ENCODE peak calls at places on chromosomes 16 and 17, in ten cellular contexts. One of them, this sample, is unnamed.

GRCh38 chr17:29133146-29133713 is 47.0 kb downstream of the MYO18A start:
- DNase-seq in SK-N-MC: no peak
- DNase-seq in stomach: no peak
- DNase-seq in GM12878: no peak
- DNase-seq in sigmoid colon: no peak
- DNase-seq in Panc1: no peak
- DNase-seq in vagina: no peak
- DNase-seq in SK-N-SH: no peak
- DNase-seq in transverse colon: no peak
- DNase-seq in HepG2: no peak
- DNase-seq in this sample: no peak

GRCh38 chr16:50802000-50802399 is 60.1 kb downstream of the CYLD start:
- DNase-seq in stomach: no peak
- DNase-seq in sigmoid colon: no peak
- DNase-seq in GM12878: no peak
- DNase-seq in transverse colon: no peak
- DNase-seq in HepG2: no peak
- DNase-seq in SK-N-SH: no peak
- DNase-seq in Panc1: no peak
- DNase-seq in vagina: no peak
- DNase-seq in SK-N-MC: no peak
- DNase-seq in this sample: no peak

GRCh38 chr16:11393861-11394592 is 48.8 kb downstream of the RMI2 start:
- DNase-seq in stomach: no peak
- DNase-seq in vagina: no peak
- DNase-seq in sigmoid colon: peak
- DNase-seq in HepG2: no peak
- DNase-seq in GM12878: no peak
- DNase-seq in transverse colon: no peak
- DNase-seq in SK-N-SH: peak
- DNase-seq in Panc1: no peak
- DNase-seq in SK-N-MC: no peak
- DNase-seq in this sample: peak

GRCh38 chr17:2123467-2124251 is 68.8 kb downstream of the HIC1 start:
- DNase-seq in Panc1: no peak
- DNase-seq in SK-N-MC: no peak
- DNase-seq in HepG2: no peak
- DNase-seq in GM12878: no peak
- DNase-seq in sigmoid colon: no peak
- DNase-seq in vagina: no peak
- DNase-seq in stomach: no peak
- DNase-seq in SK-N-SH: no peak
- DNase-seq in transverse colon: peak
- DNase-seq in this sample: no peak

GRCh38 chr17:72336804-72337070 is 215.9 kb downstream of the SOX9 start:
- DNase-seq in transverse colon: no peak
- DNase-seq in Panc1: no peak
- DNase-seq in SK-N-MC: no peak
- DNase-seq in SK-N-SH: no peak
- DNase-seq in vagina: no peak
- DNase-seq in stomach: no peak
- DNase-seq in HepG2: no peak
- DNase-seq in sigmoid colon: no peak
- DNase-seq in GM12878: no peak
- DNase-seq in this sample: no peak

GRCh38 chr16:11291021-11291716 is 10.0 kb upstream of the PRM1 start:
- DNase-seq in vagina: no peak
- DNase-seq in transverse colon: no peak
- DNase-seq in GM12878: no peak
- DNase-seq in stomach: no peak
- DNase-seq in SK-N-SH: no peak
- DNase-seq in Panc1: no peak
- DNase-seq in SK-N-MC: no peak
- DNase-seq in sigmoid colon: no peak
- DNase-seq in HepG2: no peak
- DNase-seq in this sample: no peak

GRCh38 chr16:23666919-23667659 is 11.6 kb upstream of the PLK1 start:
- DNase-seq in transverse colon: no peak
- DNase-seq in HepG2: no peak
- DNase-seq in Panc1: no peak
- DNase-seq in sigmoid colon: no peak
- DNase-seq in GM12878: no peak
- DNase-seq in stomach: no peak
- DNase-seq in vagina: no peak
- DNase-seq in SK-N-SH: no peak
- DNase-seq in SK-N-MC: no peak
- DNase-seq in this sample: no peak

GRCh38 chr17:50322271-50322670 is 23.7 kb upstream of the XYLT2 start:
- DNase-seq in stomach: no peak
- DNase-seq in SK-N-MC: no peak
- DNase-seq in GM12878: no peak
- DNase-seq in transverse colon: no peak
- DNase-seq in sigmoid colon: no peak
- DNase-seq in SK-N-SH: peak
- DNase-seq in HepG2: no peak
- DNase-seq in vagina: no peak
- DNase-seq in Panc1: no peak
- DNase-seq in this sample: no peak

GRCh38 chr17:39064374-39064773 is 87.1 kb downstream of the PLXDC1 start:
- DNase-seq in Panc1: no peak
- DNase-seq in vagina: no peak
- DNase-seq in GM12878: no peak
- DNase-seq in transverse colon: no peak
- DNase-seq in HepG2: no peak
- DNase-seq in SK-N-SH: no peak
- DNase-seq in sigmoid colon: no peak
- DNase-seq in stomach: no peak
- DNase-seq in SK-N-MC: no peak
- DNase-seq in this sample: no peak

GRCh38 chr16:87199379-87199778 is 117.8 kb downstream of the C16orf95 start:
- DNase-seq in Panc1: no peak
- DNase-seq in transverse colon: no peak
- DNase-seq in stomach: no peak
- DNase-seq in vagina: no peak
- DNase-seq in HepG2: no peak
- DNase-seq in SK-N-SH: no peak
- DNase-seq in GM12878: no peak
- DNase-seq in SK-N-MC: no peak
- DNase-seq in sigmoid colon: no peak
- DNase-seq in this sample: no peak

DNA sequence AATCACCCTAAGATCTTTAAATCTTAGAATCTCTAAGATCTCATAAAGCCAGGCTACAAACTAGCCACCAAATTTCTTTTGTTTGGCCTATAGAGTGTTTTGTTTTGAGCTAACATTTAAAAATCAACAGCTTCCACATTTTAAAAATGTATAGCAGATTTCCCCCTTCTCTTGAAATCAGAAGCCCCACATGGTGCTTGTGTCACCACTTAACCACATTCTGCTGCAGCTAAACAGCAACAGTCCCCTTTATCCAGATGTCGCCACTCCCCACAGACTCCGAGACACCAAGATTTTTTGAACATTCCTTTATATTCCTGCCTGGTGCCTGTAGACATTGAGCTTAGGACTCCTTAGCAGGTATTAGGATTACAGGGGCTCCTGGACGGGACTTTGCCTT is 16.0 kb downstream of the GUCY2D start:
- DNase-seq in transverse colon: no peak
- DNase-seq in SK-N-SH: no peak
- DNase-seq in sigmoid colon: no peak
- DNase-seq in GM12878: no peak
- DNase-seq in vagina: peak
- DNase-seq in HepG2: no peak
- DNase-seq in Panc1: no peak
- DNase-seq in stomach: no peak
- DNase-seq in SK-N-MC: no peak
- DNase-seq in this sample: no peak
- H3K27ac ChIP-seq in transverse colon: no peak
- H3K27ac ChIP-seq in SK-N-SH: no peak
- H3K27ac ChIP-seq in sigmoid colon: no peak
- H3K27ac ChIP-seq in GM12878: no peak
- H3K27ac ChIP-seq in vagina: no peak
- H3K27ac ChIP-seq in HepG2: no peak
- H3K27ac ChIP-seq in Panc1: no peak
- H3K27ac ChIP-seq in stomach: no peak
- H3K27ac ChIP-seq in SK-N-MC: peak
- H3K27ac ChIP-seq in this sample: no peak

DNA sequence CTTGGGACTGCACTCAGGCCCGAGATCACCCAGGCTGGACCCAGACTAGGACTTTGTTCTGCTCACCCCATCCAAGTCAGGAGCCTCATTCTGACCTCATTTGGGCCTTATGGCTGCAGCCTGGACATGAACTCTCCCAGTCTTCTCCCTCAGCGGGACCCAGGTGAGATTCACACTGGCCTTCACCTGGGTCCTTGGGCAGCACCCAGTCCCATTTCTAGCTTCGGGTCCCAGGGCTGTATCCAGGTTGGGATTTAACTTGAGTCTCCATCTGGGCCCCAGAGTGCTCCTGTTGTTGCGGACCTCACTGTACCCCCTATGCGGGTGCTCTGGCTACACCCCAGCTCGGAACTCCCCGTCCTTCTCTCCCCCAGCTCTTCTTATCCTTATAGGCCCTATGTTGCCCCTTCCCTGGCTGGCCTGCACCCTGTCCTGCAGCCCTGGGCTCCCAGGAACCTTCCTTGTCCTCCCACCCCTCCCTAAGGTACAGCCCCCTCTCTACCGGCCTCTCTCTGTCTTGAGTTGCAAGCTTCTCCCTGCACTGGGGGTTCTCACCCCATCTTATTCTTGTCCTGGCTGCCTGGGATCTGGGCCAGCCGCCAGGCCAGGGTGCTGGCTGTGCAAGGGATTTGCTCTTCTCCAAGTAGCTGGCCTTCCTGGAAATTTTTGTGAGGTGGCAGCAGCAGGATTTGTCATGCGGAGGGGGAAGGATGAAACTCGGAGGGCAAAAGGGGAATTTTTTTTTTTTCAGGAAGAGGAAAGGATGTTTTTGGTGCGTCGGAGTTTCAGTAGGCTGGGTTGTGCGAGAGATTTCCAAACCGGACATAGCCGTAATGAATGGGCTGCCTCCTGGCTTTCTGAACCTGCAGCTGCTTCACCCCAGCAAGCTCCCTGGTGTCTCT is 904 bp downstream of the MAP2K3 start:
- DNase-seq in SK-N-MC: no peak
- DNase-seq in GM12878: no peak
- DNase-seq in stomach: peak
- DNase-seq in SK-N-SH: peak
- DNase-seq in transverse colon: peak
- DNase-seq in Panc1: no peak
- DNase-seq in sigmoid colon: peak
- DNase-seq in HepG2: no peak
- DNase-seq in vagina: peak
- DNase-seq in this sample: no peak
- TF ChIP-seq POLR2AphosphoS5 in SK-N-MC: no peak
- TF ChIP-seq POLR2AphosphoS5 in GM12878: no peak
- TF ChIP-seq POLR2AphosphoS5 in stomach: peak
- TF ChIP-seq POLR2AphosphoS5 in SK-N-SH: no peak
- TF ChIP-seq POLR2AphosphoS5 in transverse colon: no peak
- TF ChIP-seq POLR2AphosphoS5 in Panc1: no peak
- TF ChIP-seq POLR2AphosphoS5 in sigmoid colon: no peak
- TF ChIP-seq POLR2AphosphoS5 in HepG2: no peak
- TF ChIP-seq POLR2AphosphoS5 in vagina: no peak
- TF ChIP-seq POLR2AphosphoS5 in this sample: no peak

DNA sequence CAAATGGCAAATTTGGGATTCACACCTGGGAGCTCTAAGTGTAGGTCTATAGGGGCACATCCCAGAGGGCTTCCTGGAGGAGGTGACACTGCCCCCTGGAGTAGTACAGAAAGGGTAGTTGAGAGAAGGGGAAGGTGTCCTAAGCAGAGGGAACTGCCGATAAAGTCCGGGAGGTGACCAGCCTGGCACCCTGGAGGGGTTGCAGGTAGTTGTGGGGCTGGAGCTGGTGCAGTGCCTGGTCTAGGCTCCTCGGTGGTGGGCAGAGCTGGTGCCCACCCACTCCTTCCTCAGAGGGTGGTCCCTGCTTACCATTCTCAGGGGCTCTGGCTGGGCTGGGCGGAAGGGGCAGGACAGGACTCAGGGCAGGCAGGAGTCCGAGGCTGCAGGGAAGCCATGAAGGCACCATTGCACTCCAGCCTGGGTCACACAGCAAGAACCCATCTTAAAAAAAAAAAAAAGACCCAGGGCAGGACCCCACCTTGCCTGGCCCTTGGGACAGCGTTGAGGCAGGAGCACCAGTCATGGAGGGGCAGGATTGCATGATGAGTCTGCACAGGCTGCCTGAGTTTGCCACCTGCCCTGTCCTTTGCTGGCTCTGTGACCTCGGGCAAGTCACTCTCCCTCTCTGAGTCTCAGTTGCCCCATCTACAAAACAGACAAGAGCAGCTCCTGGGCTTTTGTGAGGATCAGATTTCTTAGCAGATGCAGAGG is 43.8 kb downstream of the LAT start:
- DNase-seq in SK-N-MC: no peak
- DNase-seq in sigmoid colon: peak
- DNase-seq in transverse colon: no peak
- DNase-seq in Panc1: no peak
- DNase-seq in stomach: no peak
- DNase-seq in HepG2: no peak
- DNase-seq in SK-N-SH: no peak
- DNase-seq in vagina: no peak
- DNase-seq in GM12878: no peak
- DNase-seq in this sample: peak
- H3K27ac ChIP-seq in SK-N-MC: no peak
- H3K27ac ChIP-seq in sigmoid colon: no peak
- H3K27ac ChIP-seq in transverse colon: no peak
- H3K27ac ChIP-seq in Panc1: no peak
- H3K27ac ChIP-seq in stomach: no peak
- H3K27ac ChIP-seq in HepG2: no peak
- H3K27ac ChIP-seq in SK-N-SH: peak
- H3K27ac ChIP-seq in vagina: no peak
- H3K27ac ChIP-seq in GM12878: no peak
- H3K27ac ChIP-seq in this sample: no peak

DNA sequence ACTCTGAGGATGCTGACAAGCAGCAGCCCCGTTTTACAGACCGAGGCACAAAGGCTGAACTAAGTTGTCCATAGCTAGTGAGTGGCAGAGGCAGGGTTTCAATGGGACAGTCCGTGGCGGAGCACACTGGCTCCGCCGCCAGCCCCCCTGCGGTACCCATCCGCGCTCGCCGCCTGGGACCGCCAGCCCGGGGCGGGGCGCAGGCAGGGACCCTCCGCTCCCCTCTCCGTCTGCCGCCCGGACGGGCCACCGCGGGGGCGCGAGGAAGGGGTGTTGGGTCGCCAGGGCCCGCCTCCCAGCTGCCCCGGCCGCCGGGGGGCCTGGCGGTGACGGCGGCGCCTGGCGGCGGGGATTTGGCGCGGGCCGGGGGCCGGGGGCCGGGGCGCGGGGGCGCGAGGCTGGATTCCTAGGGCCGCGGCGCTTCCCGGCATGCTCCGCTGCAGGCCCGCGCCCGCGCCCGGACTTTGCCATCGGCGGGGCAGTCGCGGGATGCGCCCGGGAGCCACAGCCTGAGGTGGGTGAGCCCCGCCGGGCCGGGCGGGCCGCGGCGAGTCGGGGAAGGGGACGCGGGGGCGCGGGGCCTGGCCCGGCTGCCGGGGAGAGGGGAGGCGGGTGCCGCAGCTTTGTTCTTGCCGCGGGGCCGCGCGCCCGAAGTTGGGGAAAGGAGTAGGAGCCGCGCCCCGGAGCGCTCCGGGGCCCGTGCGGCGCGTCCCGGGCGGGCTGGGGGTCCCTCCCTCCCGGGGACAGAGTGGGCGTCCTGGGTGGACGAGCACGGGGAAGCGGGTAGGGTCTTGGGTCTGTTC is at the start of gene TMEM98:
- DNase-seq in transverse colon: peak
- DNase-seq in SK-N-SH: peak
- DNase-seq in sigmoid colon: no peak
- DNase-seq in Panc1: no peak
- DNase-seq in HepG2: no peak
- DNase-seq in stomach: peak
- DNase-seq in GM12878: no peak
- DNase-seq in SK-N-MC: no peak
- DNase-seq in vagina: peak
- DNase-seq in this sample: no peak
- TF ChIP-seq POLR2AphosphoS5 in transverse colon: no peak
- TF ChIP-seq POLR2AphosphoS5 in SK-N-SH: no peak
- TF ChIP-seq POLR2AphosphoS5 in sigmoid colon: no peak
- TF ChIP-seq POLR2AphosphoS5 in Panc1: no peak
- TF ChIP-seq POLR2AphosphoS5 in HepG2: peak
- TF ChIP-seq POLR2AphosphoS5 in stomach: no peak
- TF ChIP-seq POLR2AphosphoS5 in GM12878: no peak
- TF ChIP-seq POLR2AphosphoS5 in SK-N-MC: no peak
- TF ChIP-seq POLR2AphosphoS5 in vagina: no peak
- TF ChIP-seq POLR2AphosphoS5 in this sample: no peak

This sample was measured in spleen.